ENCODE peak calls at places on chromosomes 2 and 18, in eight cellular contexts. R is fibroblast of mammary gland; E is COR-L47; M is effector memory CD4-positive, alpha-beta T cell; J is EL; D is frontal cortex; K is foreskin fibroblast; I is astrocyte of the cerebellum. H is an unnamed sample.

GRCh38 chr2:226478121-226478809 is 321.4 kb downstream of the IRS1 start:
- DNase-seq in R (peak; percentile 96), E (no peak), M (no peak), J (peak; percentile 98), D (no peak), K (peak; percentile 94), I (peak; percentile 83), H (no peak)

GRCh38 chr18:3689986-3690681 is 240.2 kb downstream of the TGIF1 start:
- DNase-seq in R (no peak), E (no peak), M (no peak), J (no peak), D (no peak), K (no peak), I (no peak), H (no peak)

GRCh38 chr2:45567974-45568789 is 42.9 kb downstream of the SRBD1 start:
- DNase-seq in R (peak; percentile 12), E (no peak), M (no peak), J (peak; percentile 22), D (no peak), K (no peak), I (no peak), H (no peak)

GRCh38 chr2:203340791-203341487 is 12.7 kb downstream of the ABI2 start:
- DNase-seq in R (peak; percentile 34), E (no peak), M (no peak), J (peak; percentile 89), D (no peak), K (peak; percentile 67), I (peak; percentile 84), H (no peak)

GRCh38 chr18:46246101-46246500 is 141.9 kb downstream of the HAUS1 start:
- DNase-seq in R (no peak), E (no peak), M (no peak), J (no peak), D (no peak), K (no peak), I (no peak), H (no peak)

GRCh38 chr2:168584934-168585333 is 128.9 kb downstream of the CERS6 start:
- DNase-seq in R (no peak), E (no peak), M (no peak), J (no peak), D (no peak), K (no peak), I (no peak), H (no peak)

GRCh38 chr2:121330921-121331320 is 45.9 kb upstream of the TFCP2L1 start:
- DNase-seq in R (no peak), E (no peak), M (no peak), J (no peak), D (no peak), K (no peak), I (no peak), H (no peak)

GRCh38 chr18:58674159-58674558 is 2.9 kb downstream of the MALT1 start:
- DNase-seq in R (no peak), E (no peak), M (no peak), J (no peak), D (no peak), K (no peak), I (no peak), H (no peak)

GRCh38 chr2:228519561-228519960 is 338.1 kb upstream of the SPHKAP start:
- DNase-seq in R (no peak), E (no peak), M (no peak), J (no peak), D (no peak), K (no peak), I (no peak), H (no peak)

GRCh38 chr2:147506889-147507288 is 337.9 kb upstream of the ACVR2A start:
- DNase-seq in R (no peak), E (no peak), M (no peak), J (no peak), D (no peak), K (no peak), I (no peak), H (no peak)

GRCh38 chr2:165572155-165572554 is 102.7 kb downstream of the CSRNP3 start:
- DNase-seq in R (no peak), E (peak; percentile 81), M (no peak), J (no peak), D (no peak), K (no peak), I (no peak), H (no peak)

GRCh38 chr18:33711514-33711913 is 133.5 kb downstream of the ASXL3 start:
- DNase-seq in R (no peak), E (no peak), M (no peak), J (no peak), D (no peak), K (no peak), I (no peak), H (peak; percentile 21)

GRCh38 chr2:119174216-119174992 is 15.9 kb upstream of the C1QL2 start:
- DNase-seq in R (peak; percentile 39), E (peak; percentile 13), M (peak; percentile 18), J (no peak), D (no peak), K (no peak), I (no peak), H (no peak)

GRCh38 chr2:238462782-238463396 is 36.2 kb downstream of the ASB1 start:
- DNase-seq in R (peak; percentile 78), E (peak; percentile 17), M (no peak), J (peak; percentile 60), D (no peak), K (peak; percentile 32), I (peak; percentile 35), H (no peak)

GRCh38 chr2:112724611-112725525 is 4.0 kb downstream of the NT5DC4 start:
- DNase-seq in R (no peak), E (no peak), M (no peak), J (peak; percentile 35), D (no peak), K (no peak), I (no peak), H (no peak)

GRCh38 chr2:226932443-226932842 is 96.6 kb downstream of the RHBDD1 start:
- DNase-seq in R (no peak), E (no peak), M (no peak), J (no peak), D (no peak), K (no peak), I (no peak), H (no peak)

H was measured in D721Med.